ENCODE peak calls at places on chromosome 7, in seven cellular contexts. Z, C, N, H, Q, V and E are unnamed samples.

GRCh38 chr7:55484241-55484640 is 88.1 kb downstream of the VOPP1 start:
- DNase-seq in Z (no peak), Q (no peak), V (no peak), H (no peak), C (no peak), N (no peak), E (no peak)

GRCh38 chr7:1704326-1705241 is 34.5 kb downstream of the ELFN1 start:
- DNase-seq in Z (peak), Q (no peak), N (no peak), H (no peak), C (peak), V (no peak), E (no peak)

GRCh38 chr7:151506901-151507382 is 12.8 kb downstream of the RHEB start:
- DNase-seq in Z (no peak), H (no peak), C (no peak), Q (no peak), V (no peak), N (no peak), E (no peak)

GRCh38 chr7:9102846-9103245 is 669.4 kb downstream of the NXPH1 start:
- DNase-seq in C (no peak), Z (no peak), N (no peak), H (no peak), V (no peak), Q (no peak), E (no peak)

GRCh38 chr7:112735261-112735660 is 54.9 kb downstream of the TMEM168 start:
- DNase-seq in C (no peak), Z (no peak), H (no peak), N (no peak), Q (no peak), V (no peak), E (no peak)

GRCh38 chr7:117281562-117281961 is 41.3 kb downstream of the WNT2 start:
- DNase-seq in Z (no peak), C (no peak), N (no peak), V (no peak), Q (no peak), H (no peak), E (no peak)

GRCh38 chr7:100432621-100433275 is 3.1 kb downstream of the MEPCE start:
- DNase-seq in Q (no peak), V (no peak), H (no peak), C (no peak), Z (peak), N (no peak), E (no peak)

GRCh38 chr7:47574473-47575328 is 7.2 kb downstream of the TNS3 start:
- DNase-seq in H (no peak), V (no peak), N (peak), C (no peak), Z (no peak), Q (no peak), E (no peak)

GRCh38 chr7:111138196-111138569 is 47.3 kb downstream of the LRRN3 start:
- DNase-seq in N (peak), Z (peak), Q (peak), H (no peak), C (peak), V (peak), E (peak)

GRCh38 chr7:1951600-1951999 is 281.1 kb downstream of the MAD1L1 start:
- DNase-seq in Q (no peak), V (peak), H (no peak), Z (no peak), C (no peak), N (no peak), E (peak)

GRCh38 chr7:37683263-37684120 is at the start of gene GPR141:
- DNase-seq in V (no peak), C (no peak), N (peak), Q (no peak), H (no peak), Z (no peak), E (no peak)